ENCODE peak calls at places on chromosomes 4 and X, in four cellular contexts. One of them, this sample, is unnamed.

GRCh38 chrX:40866878-40867277 is 131.5 kb upstream of the MED14 start:
- DNase-seq in endothelial cell: no peak
- DNase-seq in germinal center: no peak
- DNase-seq in sigmoid colon: no peak
- DNase-seq in this sample: no peak

GRCh38 chr4:88744609-88745008 is 47.0 kb upstream of the NAP1L5 start:
- DNase-seq in sigmoid colon: no peak
- DNase-seq in endothelial cell: no peak
- DNase-seq in germinal center: no peak
- DNase-seq in this sample: no peak

GRCh38 chrX:43974076-43974475 is 886 bp upstream of the NDP start:
- DNase-seq in germinal center: no peak
- DNase-seq in sigmoid colon: no peak
- DNase-seq in endothelial cell: no peak
- DNase-seq in this sample: no peak

GRCh38 chr4:179586460-179586859 is 2144.2 kb upstream of the AGA start:
- DNase-seq in germinal center: no peak
- DNase-seq in endothelial cell: no peak
- DNase-seq in sigmoid colon: no peak
- DNase-seq in this sample: no peak

GRCh38 chrX:21721175-21721574 is 36.7 kb downstream of the SMPX start:
- DNase-seq in endothelial cell: no peak
- DNase-seq in sigmoid colon: no peak
- DNase-seq in germinal center: no peak
- DNase-seq in this sample: no peak

GRCh38 chr4:54277691-54278090 is 48.6 kb downstream of the PDGFRA start:
- DNase-seq in sigmoid colon: no peak
- DNase-seq in endothelial cell: no peak
- DNase-seq in germinal center: no peak
- DNase-seq in this sample: no peak

GRCh38 chrX:148376342-148376741 is 124.1 kb upstream of the AFF2 start:
- DNase-seq in germinal center: no peak
- DNase-seq in sigmoid colon: no peak
- DNase-seq in endothelial cell: no peak
- DNase-seq in this sample: no peak

GRCh38 chr4:38320833-38321232 is 343.2 kb upstream of the KLF3 start:
- DNase-seq in germinal center: no peak
- DNase-seq in sigmoid colon: no peak
- DNase-seq in endothelial cell: no peak
- DNase-seq in this sample: no peak

GRCh38 chr4:54227261-54228063 is 1.6 kb upstream of the PDGFRA start:
- DNase-seq in germinal center: no peak
- DNase-seq in endothelial cell: peak; percentile 47
- DNase-seq in sigmoid colon: peak; percentile 72
- DNase-seq in this sample: no peak

GRCh38 chr4:102518703-102519131 is 17.6 kb downstream of the NFKB1 start:
- DNase-seq in sigmoid colon: no peak
- DNase-seq in germinal center: no peak
- DNase-seq in endothelial cell: no peak
- DNase-seq in this sample: no peak

GRCh38 chr4:1987296-1987695 is 21.5 kb downstream of the NELFA start:
- DNase-seq in germinal center: no peak
- DNase-seq in endothelial cell: no peak
- DNase-seq in sigmoid colon: no peak
- DNase-seq in this sample: no peak

GRCh38 chrX:56794404-56794803 is 65.4 kb downstream of the NBDY start:
- DNase-seq in germinal center: no peak
- DNase-seq in sigmoid colon: peak; percentile 29
- DNase-seq in endothelial cell: no peak
- DNase-seq in this sample: no peak

GRCh38 chrX:136199365-136199764 is 51.8 kb downstream of the MAP7D3 start:
- DNase-seq in endothelial cell: no peak
- DNase-seq in sigmoid colon: no peak
- DNase-seq in germinal center: no peak
- DNase-seq in this sample: no peak

GRCh38 chrX:68261060-68261672 is 172.1 kb downstream of the OPHN1 start:
- DNase-seq in endothelial cell: no peak
- DNase-seq in sigmoid colon: peak; percentile 48
- DNase-seq in germinal center: no peak
- DNase-seq in this sample: no peak

GRCh38 chr4:89129080-89129640 is 17.8 kb downstream of the TIGD2 start:
- DNase-seq in germinal center: no peak
- DNase-seq in sigmoid colon: no peak
- DNase-seq in endothelial cell: no peak
- DNase-seq in this sample: no peak

GRCh38 chr4:156981262-156981661 is 9.7 kb upstream of the PDGFC start:
- DNase-seq in sigmoid colon: no peak
- DNase-seq in germinal center: no peak
- DNase-seq in endothelial cell: no peak
- DNase-seq in this sample: no peak

GRCh38 chrX:9197231-9197630 is 163.3 kb upstream of the FAM9B start:
- DNase-seq in endothelial cell: no peak
- DNase-seq in germinal center: no peak
- DNase-seq in sigmoid colon: no peak
- DNase-seq in this sample: no peak

GRCh38 chr4:20430555-20430954 is 178.8 kb downstream of the SLIT2 start:
- DNase-seq in endothelial cell: no peak
- DNase-seq in germinal center: no peak
- DNase-seq in sigmoid colon: no peak
- DNase-seq in this sample: no peak

GRCh38 chr4:147025042-147025441 is 79.4 kb upstream of the TTC29 start:
- DNase-seq in germinal center: no peak
- DNase-seq in endothelial cell: no peak
- DNase-seq in sigmoid colon: no peak
- DNase-seq in this sample: no peak

GRCh38 chr4:188903995-188904394 is 764.8 kb downstream of the TRIML1 start:
- DNase-seq in sigmoid colon: no peak
- DNase-seq in endothelial cell: no peak
- DNase-seq in germinal center: no peak
- DNase-seq in this sample: no peak